ENCODE peak calls at places on chromosomes 16 and 17, in five cellular contexts. Q is anterior cingulate cortex, J is right lobe of liver, Z is epithelial cell of prostate, I is sciatic nerve. M is an unnamed sample.

GRCh38 chr17:81192386-81193050 is 26.5 kb upstream of the AATK start:
- DNase-seq in I (no peak), Z (no peak), J (no peak), Q (no peak), M (no peak)

GRCh38 chr16:85027968-85028637 is 508 bp downstream of the KIAA0513 start:
- DNase-seq in Q (no peak), I (no peak), Z (no peak), J (no peak), M (no peak)

GRCh38 chr16:70433456-70434103 is 5.3 kb downstream of the ST3GAL2 start:
- DNase-seq in I (no peak), J (no peak), Q (no peak), Z (no peak), M (peak)

GRCh38 chr16:14347706-14348105 is 276.6 kb downstream of the MRTFB start:
- DNase-seq in I (no peak), J (no peak), Z (no peak), Q (no peak), M (no peak)

GRCh38 chr17:68709461-68709860 is 108.3 kb upstream of the FAM20A start:
- DNase-seq in Z (no peak), I (no peak), J (no peak), Q (no peak), M (no peak)

GRCh38 chr17:34719569-34719968 is 140.2 kb downstream of the TMEM132E start:
- DNase-seq in Q (no peak), J (no peak), I (no peak), Z (no peak), M (no peak)

GRCh38 chr17:67546578-67547527 is 169.8 kb downstream of the PITPNC1 start:
- DNase-seq in Q (peak), J (peak), I (peak), Z (no peak), M (peak)

GRCh38 chr17:76382305-76382802 is 2.1 kb upstream of the SPHK1 start:
- DNase-seq in Z (no peak), J (no peak), I (peak), Q (no peak), M (no peak)

GRCh38 chr17:60091109-60091508 is 12.4 kb upstream of the HEATR6 start:
- DNase-seq in I (no peak), J (no peak), Z (no peak), Q (no peak), M (no peak)

GRCh38 chr17:49515196-49515770 is 20.2 kb downstream of the NGFR start:
- DNase-seq in Z (peak), J (peak), I (peak), Q (peak), M (peak)

GRCh38 chr17:40763752-40764151 is 8.2 kb downstream of the KRT26 start:
- DNase-seq in Q (no peak), J (no peak), I (no peak), Z (no peak), M (no peak)

GRCh38 chr17:56441331-56441730 is 152.2 kb upstream of the NOG start:
- DNase-seq in Z (no peak), Q (no peak), I (no peak), J (no peak), M (no peak)

GRCh38 chr17:3995067-3995466 is 30.8 kb upstream of the ATP2A3 start:
- DNase-seq in Q (no peak), J (no peak), Z (no peak), I (no peak), M (no peak)

GRCh38 chr17:34613064-34614019 is 34.0 kb downstream of the TMEM132E start:
- DNase-seq in Z (no peak), I (no peak), Q (no peak), J (no peak), M (no peak)

GRCh38 chr17:16068323-16068722 is 68.7 kb downstream of the TTC19 start:
- DNase-seq in I (no peak), J (no peak), Z (no peak), Q (no peak), M (no peak)

GRCh38 chr16:88792668-88793587 is 7.9 kb upstream of the PIEZO1 start:
- DNase-seq in Z (no peak), I (no peak), Q (no peak), J (no peak), M (no peak)

GRCh38 chr16:66004706-66005105 is 361.8 kb upstream of the CDH5 start:
- DNase-seq in Z (no peak), Q (no peak), J (no peak), I (no peak), M (no peak)

GRCh38 chr16:72203401-72203800 is 31.4 kb upstream of the PMFBP1 start:
- DNase-seq in Z (peak), J (no peak), I (no peak), Q (no peak), M (peak)

GRCh38 chr17:35773674-35774425 is 13.2 kb downstream of the C17orf50 start:
- DNase-seq in J (no peak), I (no peak), Q (no peak), Z (no peak), M (no peak)

GRCh38 chr17:34178047-34178446 is 77.0 kb upstream of the CCL2 start:
- DNase-seq in I (no peak), J (no peak), Q (no peak), Z (no peak), M (no peak)

GRCh38 chr17:44043326-44043725 is 23.1 kb downstream of the LSM12 start:
- DNase-seq in Z (no peak), J (no peak), Q (no peak), I (no peak), M (no peak)

M was measured in lung.